ENCODE peak calls at places on chromosomes 16 and 17, in four cellular contexts. L, S, U and K are unnamed samples.

GRCh38 chr17:78174870-78175642 is 6.7 kb downstream of the SYNGR2 start:
- DNase-seq in U (peak; percentile 27), L (no peak), S (no peak), K (peak; percentile 62)

GRCh38 chr17:4939554-4939803 is 367 bp downstream of the SLC25A11 start:
- DNase-seq in L (no peak), S (no peak), U (no peak), K (no peak)

GRCh38 chr16:17404903-17405691 is 65.7 kb downstream of the XYLT1 start:
- DNase-seq in S (peak; percentile 94), U (peak; percentile 43), L (peak; percentile 49), K (no peak)

GRCh38 chr17:19705771-19706770 is 10.3 kb downstream of the SLC47A2 start:
- DNase-seq in S (no peak), U (no peak), L (no peak), K (no peak)

GRCh38 chr17:41048441-41048840 is 1.3 kb upstream of the KRTAP2-1 start:
- DNase-seq in U (no peak), L (peak; percentile 60), S (no peak), K (no peak)

GRCh38 chr17:27951872-27952271 is 58.7 kb upstream of the LYRM9 start:
- DNase-seq in U (no peak), L (no peak), S (peak; percentile 70), K (no peak)

GRCh38 chr17:36742267-36743000 is 141.1 kb downstream of the MRM1 start:
- DNase-seq in L (no peak), S (no peak), U (no peak), K (no peak)

GRCh38 chr17:35449371-35449931 is 885 bp upstream of the SLFN13 start:
- DNase-seq in L (no peak), S (no peak), U (peak; percentile 34), K (peak; percentile 30)

GRCh38 chr17:57577751-57578607 is 167.1 kb downstream of the CCDC182 start:
- DNase-seq in U (no peak), S (peak; percentile 85), L (peak; percentile 70), K (no peak)

GRCh38 chr17:77285594-77286390 is 145.0 kb downstream of the SEC14L1 start:
- DNase-seq in S (peak; percentile 82), L (peak; percentile 89), U (peak; percentile 51), K (peak; percentile 85)

GRCh38 chr17:40068129-40068581 is 5.4 kb downstream of the THRA start:
- DNase-seq in L (no peak), U (no peak), S (no peak), K (no peak)

GRCh38 chr17:64024781-64025731 is 4.6 kb upstream of the ICAM2 start:
- DNase-seq in L (peak; percentile 37), U (peak; percentile 10), S (peak; percentile 38), K (no peak)

GRCh38 chr17:57600092-57600491 is 145.0 kb downstream of the CCDC182 start:
- DNase-seq in L (no peak), S (peak; percentile 14), U (no peak), K (no peak)

GRCh38 chr16:69917739-69918138 is 33.4 kb upstream of the CLEC18A start:
- DNase-seq in L (peak; percentile 99), U (peak; percentile 46), S (peak; percentile 88), K (no peak)

GRCh38 chr17:17437893-17438292 is 38.9 kb upstream of the MED9 start:
- DNase-seq in U (no peak), S (no peak), L (no peak), K (no peak)

GRCh38 chr16:15820837-15821236 is 36.0 kb downstream of the MYH11 start:
- DNase-seq in U (no peak), S (no peak), L (no peak), K (no peak)

GRCh38 chr17:63151981-63152523 is 186.0 kb downstream of the TANC2 start:
- DNase-seq in S (no peak), L (peak; percentile 63), U (no peak), K (no peak)

GRCh38 chr17:82565551-82565950 is 46.0 kb downstream of the FOXK2 start:
- DNase-seq in U (no peak), S (no peak), L (no peak), K (no peak)

GRCh38 chr16:15807603-15808009 is 49.2 kb downstream of the MYH11 start:
- DNase-seq in S (no peak), U (peak; percentile 36), L (peak; percentile 45), K (no peak)

GRCh38 chr16:2497116-2497630 is 16.6 kb upstream of the ATP6V0C start:
- DNase-seq in S (peak; percentile 75), U (peak; percentile 82), L (no peak), K (no peak)

DNA sequence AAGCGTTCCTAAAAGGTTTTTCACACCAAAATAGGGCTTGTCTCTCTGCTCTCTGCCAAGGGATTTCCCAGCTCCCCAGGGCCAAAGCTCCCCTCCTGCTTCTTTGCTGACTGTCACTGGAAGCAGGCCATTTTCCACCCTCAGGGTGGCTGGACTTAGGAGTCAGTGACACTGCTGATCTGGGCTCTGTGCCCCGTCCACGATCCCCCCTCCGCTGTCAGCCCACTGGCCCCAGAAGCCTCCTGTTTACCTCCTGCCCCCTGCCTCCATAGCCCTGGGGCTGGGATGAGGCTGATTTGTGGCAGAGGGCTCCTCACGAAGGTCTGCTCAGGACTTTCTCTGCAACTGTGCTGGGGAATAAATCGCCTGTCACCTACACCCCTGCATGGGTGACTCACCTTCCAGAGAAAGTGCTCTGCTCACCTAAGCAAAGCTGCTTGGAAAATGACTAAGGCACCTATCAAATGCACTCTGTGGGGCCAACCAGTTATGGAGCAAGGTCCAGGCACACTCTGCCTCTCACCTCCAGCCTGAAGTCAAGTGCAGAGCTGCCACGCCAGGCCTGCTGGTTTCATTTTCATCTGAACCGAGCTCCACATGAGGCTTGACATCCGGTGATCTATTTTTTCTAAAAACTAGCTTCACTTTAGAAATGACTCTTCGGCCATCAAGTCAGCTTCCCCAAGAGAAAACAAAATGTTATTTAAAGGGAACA is 4.9 kb downstream of the MAP3K14 start:
- DNase-seq in S (peak; percentile 86), U (peak; percentile 56), L (peak; percentile 63), K (peak; percentile 82)
- H3K4me1 ChIP-seq in S (peaks cover 82% of the 10 kb centered on the region), U (peaks cover 94% of the 10 kb centered on the region), L (peaks cover 46% of the 10 kb centered on the region), K (peaks cover 92% of the 10 kb centered on the region)

GRCh38 chr16:19690196-19690595 is 27.8 kb downstream of the KNOP1 start:
- DNase-seq in L (no peak), S (peak; percentile 50), U (no peak), K (no peak)
- H3K27ac ChIP-seq in L (no peak overlapping the region), S (no peak overlapping the region), U (peak overlapping the region; percentile 4), K (no peak overlapping the region)

GRCh38 chr17:8630227-8630801 is at the start of gene MYH10:
- DNase-seq in U (no peak), L (no peak), S (no peak), K (no peak)
- TF ChIP-seq CTCF in U (no peak), L (peak; percentile 25), S (no peak), K (no peak)

GRCh38 chr16:47490471-47490870 is 29.3 kb downstream of the PHKB start:
- DNase-seq in U (no peak), L (no peak), S (no peak), K (no peak)
- H3K4me1 ChIP-seq in U (peaks cover 30% of the 10 kb centered on the region), L (no peaks in the 10 kb centered on the region), S (no peaks in the 10 kb centered on the region), K (no peaks in the 10 kb centered on the region)